ENCODE peak calls at places on chromosomes 7 and 10, in five cellular contexts. F, B, P, A and U are unnamed samples.

GRCh38 chr10:121753726-121754476 is 155.7 kb upstream of the FGFR2 start:
- DNase-seq in F (no peak), B (no peak), P (no peak), A (peak), U (peak)

GRCh38 chr7:153507885-153508284 is 544.3 kb upstream of the DPP6 start:
- DNase-seq in F (no peak), B (no peak), P (no peak), A (no peak), U (no peak)

GRCh38 chr7:5284304-5285281 is 1.9 kb downstream of the SLC29A4 start:
- DNase-seq in F (peak), B (no peak), P (peak), A (peak), U (no peak)

GRCh38 chr10:125375210-125375609 is 214.8 kb upstream of the CTBP2 start:
- DNase-seq in F (no peak), B (no peak), P (no peak), A (no peak), U (no peak)

GRCh38 chr7:96497567-96497966 is 175.7 kb upstream of the SLC25A13 start:
- DNase-seq in F (no peak), B (no peak), P (no peak), A (no peak), U (no peak)

GRCh38 chr7:151251328-151251925 is 2.9 kb upstream of the SMARCD3 start:
- DNase-seq in F (peak), B (no peak), P (no peak), A (no peak), U (no peak)

GRCh38 chr7:1149351-1149794 is 10.6 kb downstream of the ZFAND2A start:
- DNase-seq in F (no peak), B (no peak), P (no peak), A (no peak), U (no peak)

GRCh38 chr7:31061185-31061584 is 9.1 kb downstream of the ADCYAP1R1 start:
- DNase-seq in F (no peak), B (no peak), P (no peak), A (no peak), U (no peak)

GRCh38 chr7:101017099-101017777 is 2.6 kb upstream of the MUC17 start:
- DNase-seq in F (peak), B (peak), P (peak), A (peak), U (peak)

GRCh38 chr10:10831085-10831484 is 186.6 kb upstream of the CELF2 start:
- DNase-seq in F (no peak), B (no peak), P (no peak), A (no peak), U (peak)

GRCh38 chr10:54614062-54614461 is 187.0 kb downstream of the PCDH15 start:
- DNase-seq in F (no peak), B (no peak), P (no peak), A (no peak), U (no peak)

GRCh38 chr7:33986951-33987948 is 81.9 kb downstream of the BMPER start:
- DNase-seq in F (no peak), B (no peak), P (no peak), A (no peak), U (peak)

GRCh38 chr10:110207805-110208613 is 604 bp downstream of the MXI1 start:
- DNase-seq in F (no peak), B (no peak), P (peak), A (peak), U (no peak)

GRCh38 chr10:104657458-104657857 is 16.4 kb downstream of the SORCS3 start:
- DNase-seq in F (no peak), B (no peak), P (no peak), A (no peak), U (no peak)

GRCh38 chr10:120505866-120506265 is 48.8 kb downstream of the PLPP4 start:
- DNase-seq in F (no peak), B (no peak), P (no peak), A (no peak), U (no peak)

GRCh38 chr7:55498142-55498541 is 74.2 kb downstream of the VOPP1 start:
- DNase-seq in F (no peak), B (no peak), P (no peak), A (no peak), U (no peak)

GRCh38 chr7:139908792-139909191 is 79.7 kb downstream of the TBXAS1 start:
- DNase-seq in F (no peak), B (no peak), P (no peak), A (no peak), U (no peak)

GRCh38 chr7:31875424-31875823 is 188.4 kb downstream of the PPP1R17 start:
- DNase-seq in F (peak), B (no peak), P (peak), A (no peak), U (no peak)

GRCh38 chr10:6221971-6222751 is 19.4 kb downstream of the PFKFB3 start:
- DNase-seq in F (no peak), B (no peak), P (no peak), A (no peak), U (no peak)

GRCh38 chr7:30163231-30163894 is 28.6 kb downstream of the MTURN start:
- DNase-seq in F (peak), B (no peak), P (no peak), A (no peak), U (no peak)

GRCh38 chr10:13219685-13220670 is 14.2 kb downstream of the UCMA start:
- DNase-seq in F (no peak), B (no peak), P (peak), A (no peak), U (no peak)